ENCODE peak calls at places on chromosomes 7 and 10, in four cellular contexts. E, A, P and B are unnamed samples.
A peak's percentile ranks its signal among the peaks of the same experiment; 100 is the strongest.

GRCh38 chr7:77727936-77728701 is 31.9 kb downstream of the RSBN1L start:
- DNase-seq in E (peak; percentile 43), A (peak; percentile 44), P (no peak), B (peak; percentile 69)

GRCh38 chr7:112517487-112517886 is 36.7 kb downstream of the LSMEM1 start:
- DNase-seq in E (no peak), A (no peak), P (no peak), B (no peak)

GRCh38 chr7:81013036-81013435 is 94.2 kb upstream of the SEMA3C start:
- DNase-seq in E (peak; percentile 68), A (peak; percentile 89), P (no peak), B (peak; percentile 50)

GRCh38 chr10:121990015-121990677 is 1.2 kb downstream of the TACC2 start:
- DNase-seq in E (no peak), A (no peak), P (no peak), B (no peak)

GRCh38 chr10:131702521-131703356 is 198.1 kb upstream of the PPP2R2D start:
- DNase-seq in E (no peak), A (no peak), P (no peak), B (no peak)

GRCh38 chr10:124353896-124354295 is 64.8 kb downstream of the OAT start:
- DNase-seq in E (no peak), A (no peak), P (no peak), B (no peak)

GRCh38 chr10:3827266-3827665 is 42.3 kb upstream of the KLF6 start:
- DNase-seq in E (no peak), A (no peak), P (no peak), B (no peak)

GRCh38 chr10:64630534-64630933 is 1109.3 kb downstream of the REEP3 start:
- DNase-seq in E (no peak), A (no peak), P (no peak), B (no peak)

GRCh38 chr10:17742918-17743317 is 9.1 kb upstream of the TMEM236 start:
- DNase-seq in E (peak; percentile 71), A (peak; percentile 76), P (peak; percentile 84), B (peak; percentile 53)

GRCh38 chr10:78419481-78420265 is 386.0 kb downstream of the RPS24 start:
- DNase-seq in E (no peak), A (no peak), P (no peak), B (no peak)

GRCh38 chr7:100544949-100545635 is 6.1 kb downstream of the AGFG2 start:
- DNase-seq in E (no peak), A (peak; percentile 41), P (no peak), B (no peak)

GRCh38 chr10:31383810-31384588 is 65.0 kb downstream of the ZEB1 start:
- DNase-seq in E (no peak), A (no peak), P (no peak), B (no peak)

GRCh38 chr7:4964506-4964905 is 5.5 kb upstream of the MMD2 start:
- DNase-seq in E (no peak), A (no peak), P (no peak), B (no peak)

GRCh38 chr7:138097064-138097741 is 20.9 kb downstream of the AKR1D1 start:
- DNase-seq in E (peak; percentile 14), A (peak; percentile 50), P (no peak), B (peak; percentile 41)

GRCh38 chr7:107847168-107847835 is 43.7 kb upstream of the DLD start:
- DNase-seq in E (no peak), A (no peak), P (no peak), B (no peak)

GRCh38 chr10:86969421-86970041 is 1.2 kb downstream of the ADIRF start:
- DNase-seq in E (peak; percentile 44), A (peak; percentile 68), P (peak; percentile 47), B (peak; percentile 75)